ENCODE peak calls at places on chromosomes 5 and 9, in six cellular contexts. R is neuronal stem cell, C is IMR-90, W is H9, F is mesenchymal stem cell, Q is H1. E is an unnamed sample.

GRCh38 chr5:74595143-74595915 is 45.2 kb downstream of the ENC1 start:
- DNase-seq in F (peak), R (no peak), Q (peak), W (no peak), C (peak), E (peak)

GRCh38 chr5:76701298-76701697 is 14.6 kb upstream of the F2R start:
- DNase-seq in C (peak), F (peak), W (no peak), R (no peak), Q (no peak), E (no peak)

GRCh38 chr5:141349917-141350619 is at the start of gene PCDHGB1:
- DNase-seq in W (peak), Q (no peak), R (no peak), F (peak), C (peak), E (peak)

GRCh38 chr5:128920345-128921215 is 44.7 kb upstream of the SLC27A6 start:
- DNase-seq in Q (no peak), C (peak), R (no peak), F (peak), W (no peak), E (peak)

GRCh38 chr5:31664566-31664965 is 25.6 kb downstream of the PDZD2 start:
- DNase-seq in W (peak), C (peak), F (peak), R (no peak), Q (peak), E (no peak)

GRCh38 chr5:157516626-157517325 is 56.8 kb downstream of the NIPAL4 start:
- DNase-seq in C (peak), R (no peak), W (no peak), Q (no peak), F (peak), E (peak)

GRCh38 chr5:135486679-135487395 is 34.7 kb upstream of the TIFAB start:
- DNase-seq in R (no peak), W (no peak), Q (no peak), C (no peak), F (no peak), E (no peak)

GRCh38 chr9:119788876-119789275 is 419.6 kb upstream of the BRINP1 start:
- DNase-seq in F (no peak), Q (no peak), W (no peak), C (no peak), R (no peak), E (no peak)

GRCh38 chr5:84287964-84288363 is 96.7 kb downstream of the EDIL3 start:
- DNase-seq in R (no peak), W (no peak), F (peak), Q (no peak), C (peak), E (peak)

GRCh38 chr9:13990336-13990735 is 323.6 kb downstream of the NFIB start:
- DNase-seq in Q (no peak), C (no peak), W (no peak), F (no peak), R (no peak), E (no peak)

GRCh38 chr5:107615173-107615856 is 55.4 kb downstream of the EFNA5 start:
- DNase-seq in C (no peak), F (peak), R (no peak), W (no peak), Q (no peak), E (no peak)

GRCh38 chr5:33969572-33970452 is 14.7 kb downstream of the SLC45A2 start:
- DNase-seq in C (peak), W (peak), R (peak), F (peak), Q (no peak), E (no peak)

GRCh38 chr5:78805474-78806124 is 157.0 kb upstream of the LHFPL2 start:
- DNase-seq in R (no peak), C (peak), F (no peak), Q (no peak), W (no peak), E (no peak)

GRCh38 chr9:34403554-34404380 is 27.1 kb upstream of the MYORG start:
- DNase-seq in R (peak), Q (no peak), F (peak), W (peak), C (peak), E (peak)

GRCh38 chr5:148909766-148910165 is 83.4 kb downstream of the ADRB2 start:
- DNase-seq in W (no peak), F (peak), R (no peak), C (no peak), Q (no peak), E (no peak)

GRCh38 chr5:8721536-8721935 is 824.3 kb downstream of the SEMA5A start:
- DNase-seq in F (no peak), C (no peak), W (no peak), Q (no peak), R (no peak), E (no peak)

GRCh38 chr5:90135979-90136378 is 273.6 kb downstream of the CETN3 start:
- DNase-seq in Q (peak), R (no peak), F (no peak), W (peak), C (no peak), E (peak)

GRCh38 chr5:6765612-6766525 is 52.6 kb downstream of the TENT4A start:
- DNase-seq in C (peak), R (peak), F (peak), W (peak), Q (peak), E (peak)

GRCh38 chr5:138054863-138055558 is 22.1 kb upstream of the FAM13B start:
- DNase-seq in F (no peak), R (peak), W (peak), Q (no peak), C (no peak), E (peak)

GRCh38 chr5:171647043-171647899 is 138.3 kb upstream of the SMIM23 start:
- DNase-seq in R (no peak), C (peak), W (peak), Q (no peak), F (peak), E (peak)

GRCh38 chr5:170861855-170862766 is at the start of gene RANBP17:
- DNase-seq in Q (peak), W (peak), C (peak), R (peak), F (peak), E (peak)

GRCh38 chr9:14812806-14813205 is 90.3 kb upstream of the CER1 start:
- DNase-seq in F (no peak), W (no peak), C (no peak), R (no peak), Q (no peak), E (peak)

GRCh38 chr9:88179080-88179521 is 40.8 kb upstream of the SPATA31C2 start:
- DNase-seq in R (no peak), Q (no peak), C (no peak), W (no peak), F (no peak), E (no peak)

GRCh38 chr5:9440517-9440916 is 105.4 kb downstream of the SEMA5A start:
- DNase-seq in F (peak), W (no peak), C (peak), R (no peak), Q (no peak), E (peak)

DNA sequence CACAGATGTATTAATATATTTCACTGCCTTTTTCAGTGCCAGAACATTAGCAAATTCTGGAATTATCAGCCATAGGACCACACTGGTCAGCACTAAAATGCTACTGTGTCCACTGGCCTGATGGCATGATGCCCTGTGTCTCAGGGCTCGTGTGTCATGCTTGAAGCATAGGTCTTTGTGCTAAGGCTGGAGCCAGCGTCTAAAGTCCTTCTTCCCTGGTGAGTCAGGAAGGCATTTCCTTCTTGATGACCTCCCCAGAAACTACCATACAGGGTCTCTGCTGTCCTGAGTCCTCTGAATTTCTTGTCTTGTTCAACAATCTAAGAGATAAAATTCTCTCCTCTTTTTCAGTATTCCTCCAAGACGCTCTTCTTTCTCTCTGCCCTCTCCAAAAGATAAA is 489.9 kb downstream of the PSAT1 start:
- DNase-seq in Q (no peak), C (peak), F (peak), R (no peak), W (no peak), E (no peak)
- H2AFZ ChIP-seq in Q (no peak), C (peak), F (no peak), R (no peak), W (no peak), E (no peak)

GRCh38 chr5:139765040-139765408 is 30.6 kb upstream of the PSD2 start:
- DNase-seq in Q (no peak), F (no peak), W (no peak), R (no peak), C (no peak), E (no peak)

GRCh38 chr5:139763584-139764249 is 31.9 kb upstream of the PSD2 start:
- DNase-seq in C (no peak), R (no peak), Q (no peak), W (no peak), F (no peak), E (no peak)

GRCh38 chr5:139764250-139764791 is 31.3 kb upstream of the PSD2 start:
- DNase-seq in Q (no peak), R (no peak), C (no peak), F (no peak), W (peak), E (no peak)

GRCh38 chr5:139767960-139768359 is 27.6 kb upstream of the PSD2 start:
- DNase-seq in Q (no peak), C (no peak), R (no peak), F (no peak), W (no peak), E (no peak)

DNA sequence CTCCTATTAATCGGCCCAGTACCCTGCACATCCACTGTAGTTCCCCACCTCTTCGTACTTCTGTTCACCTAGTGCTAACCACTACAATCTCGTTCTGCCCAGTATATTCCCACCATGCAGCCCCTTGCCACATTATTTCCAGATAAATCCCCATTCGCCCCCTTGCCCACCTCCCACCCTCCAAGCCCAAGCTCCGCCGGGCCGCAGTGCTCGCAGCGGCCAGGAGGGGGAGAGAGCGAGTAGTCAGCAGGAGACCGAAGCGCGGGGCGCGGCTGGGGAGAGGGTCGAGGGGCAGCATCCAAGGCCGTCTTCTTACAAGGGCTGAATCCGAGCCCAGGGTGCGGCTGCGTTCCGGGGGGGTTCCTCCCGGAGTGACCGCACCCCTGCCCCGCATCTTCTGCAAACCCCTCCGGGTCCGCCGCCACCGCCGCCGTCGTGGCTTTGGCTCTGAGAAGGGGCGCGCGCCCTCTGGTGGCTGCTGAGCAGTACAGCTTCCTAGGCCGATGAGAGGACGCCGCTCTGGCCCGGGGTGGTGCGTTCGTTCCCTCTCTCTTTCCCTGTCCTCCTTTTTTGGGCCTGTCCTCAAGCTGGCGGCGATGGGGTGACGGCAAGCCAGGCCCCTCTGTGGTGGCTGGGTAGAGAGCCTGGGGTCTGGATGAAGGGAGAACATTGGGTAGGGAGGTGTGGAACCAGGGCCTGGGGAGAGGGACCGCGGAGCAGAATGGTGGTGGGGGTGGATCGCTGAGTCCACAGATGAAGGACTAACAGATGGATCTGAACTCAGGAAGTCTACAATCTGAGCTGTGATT is 30.0 kb upstream of the PSD2 start:
- DNase-seq in W (peak), C (peak), Q (no peak), R (peak), F (peak), E (peak)
- H3K23ac ChIP-seq in W (no peak), C (no peak), Q (no peak), R (peak), F (no peak), E (no peak)

DNA sequence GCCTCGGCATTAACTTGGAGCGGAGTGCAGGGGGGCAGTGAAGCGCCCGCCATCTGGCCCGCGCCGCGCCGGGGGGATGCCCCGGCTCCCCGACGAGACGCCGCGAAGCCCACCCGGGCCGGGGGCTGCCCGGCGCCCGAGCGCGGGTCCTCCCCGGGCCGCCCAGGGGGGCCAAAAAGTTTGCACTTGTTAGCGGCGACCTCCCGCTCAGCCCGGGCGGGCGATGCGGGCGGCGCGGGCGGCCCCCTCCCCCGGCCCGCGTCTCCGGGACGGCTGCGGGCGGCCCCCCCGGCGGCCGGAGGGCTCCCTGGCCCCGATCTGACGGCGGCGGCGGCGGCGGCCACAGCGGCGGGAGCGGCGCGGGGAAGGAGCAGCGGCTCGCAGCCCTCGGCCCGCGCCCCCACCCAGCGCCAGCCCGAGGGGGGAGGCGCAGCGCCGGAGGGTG is at the start of gene NTNG2:
- DNase-seq in Q (no peak), C (no peak), W (no peak), R (no peak), F (no peak), E (peak)
- H4K91ac ChIP-seq in Q (no peak), C (no peak), W (no peak), R (no peak), F (no peak), E (no peak)

GRCh38 chr9:109791003-109791677 is 11.1 kb downstream of the PALM2AKAP2 start:
- DNase-seq in W (no peak), Q (no peak), C (no peak), R (no peak), F (no peak), E (no peak)

GRCh38 chr9:109789582-109790360 is 9.8 kb downstream of the PALM2AKAP2 start:
- DNase-seq in F (no peak), W (no peak), R (no peak), Q (no peak), C (no peak), E (no peak)

GRCh38 chr9:109793921-109794320 is 13.9 kb downstream of the PALM2AKAP2 start:
- DNase-seq in C (no peak), R (no peak), Q (no peak), W (no peak), F (peak), E (peak)

GRCh38 chr9:109793196-109793595 is 13.2 kb downstream of the PALM2AKAP2 start:
- DNase-seq in C (peak), W (no peak), Q (no peak), F (peak), R (no peak), E (no peak)

GRCh38 chr9:109791747-109792146 is 11.7 kb downstream of the PALM2AKAP2 start:
- DNase-seq in R (no peak), F (no peak), C (no peak), W (no peak), Q (no peak), E (no peak)
- H2AFZ ChIP-seq in R (no peak), F (no peak), C (no peak), W (no peak), Q (no peak), E (no peak)

GRCh38 chr5:1565737-1566734 is 42.3 kb upstream of the LPCAT1 start:
- DNase-seq in W (no peak), R (no peak), F (no peak), C (no peak), Q (no peak), E (no peak)
- H3K23ac ChIP-seq in W (no peak), R (peak), F (no peak), C (no peak), Q (no peak), E (no peak)

GRCh38 chr5:10499066-10499465 is 57.4 kb downstream of the ROPN1L start:
- DNase-seq in Q (no peak), W (no peak), F (no peak), C (no peak), R (no peak), E (no peak)

GRCh38 chr5:10498350-10498749 is 56.7 kb downstream of the ROPN1L start:
- DNase-seq in R (no peak), W (peak), C (no peak), F (no peak), Q (no peak), E (no peak)

GRCh38 chr5:10500669-10501068 is 59.0 kb downstream of the ROPN1L start:
- DNase-seq in F (no peak), C (no peak), Q (no peak), R (no peak), W (no peak), E (no peak)

GRCh38 chr5:10501554-10502075 is 59.9 kb downstream of the ROPN1L start:
- DNase-seq in F (no peak), R (no peak), C (no peak), W (no peak), Q (no peak), E (no peak)

GRCh38 chr5:10499776-10500175 is 58.1 kb downstream of the ROPN1L start:
- DNase-seq in C (no peak), F (no peak), Q (no peak), R (no peak), W (no peak), E (no peak)
- H4K91ac ChIP-seq in C (no peak), F (no peak), Q (no peak), R (no peak), W (no peak), E (no peak)

GRCh38 chr5:166324372-166324771 is 1967.1 kb upstream of the WWC1 start:
- DNase-seq in R (peak), C (no peak), F (no peak), W (peak), Q (peak), E (no peak)
- H2AFZ ChIP-seq in R (no peak), C (no peak), F (no peak), W (no peak), Q (no peak), E (no peak)